ENCODE peak calls at places on chromosomes 16 and 17, in six cellular contexts. M is uterus, E is psoas muscle, Q is cardiac muscle cell, L is kidney, R is sigmoid colon. Z is an unnamed sample.
A peak's percentile ranks its signal among the peaks of the same experiment; 100 is the strongest.

GRCh38 chr16:9874233-9874632 is 308.0 kb downstream of the GRIN2A start:
- DNase-seq in R (no peak), M (no peak), E (no peak), Q (no peak), L (no peak), Z (no peak)

GRCh38 chr17:50575581-50576210 is 15.2 kb downstream of the CACNA1G start:
- DNase-seq in L (no peak), Q (no peak), M (no peak), R (no peak), E (no peak), Z (no peak)

GRCh38 chr17:1608676-1609075 is 20.0 kb downstream of the SLC43A2 start:
- DNase-seq in L (no peak), M (no peak), E (no peak), R (no peak), Q (no peak), Z (no peak)

GRCh38 chr17:78674156-78674555 is 97.0 kb upstream of the DNAH17 start:
- DNase-seq in L (no peak), E (no peak), Q (no peak), R (no peak), M (no peak), Z (no peak)

GRCh38 chr16:85829751-85830445 is 30.4 kb downstream of the COX4I1 start:
- DNase-seq in M (no peak), R (no peak), L (peak; percentile 46), Q (no peak), E (peak; percentile 28), Z (peak; percentile 35)

GRCh38 chr16:85570213-85570734 is 42.8 kb upstream of the GSE1 start:
- DNase-seq in E (no peak), L (no peak), M (no peak), Q (no peak), R (no peak), Z (no peak)

GRCh38 chr17:50944054-50944901 is 78.1 kb upstream of the TOB1 start:
- DNase-seq in R (peak; percentile 88), E (peak; percentile 88), L (peak; percentile 94), M (peak; percentile 68), Q (peak; percentile 91), Z (peak; percentile 88)

GRCh38 chr16:27414803-27415431 is 12.9 kb downstream of the IL21R start:
- DNase-seq in E (no peak), M (no peak), Q (no peak), L (no peak), R (no peak), Z (no peak)

GRCh38 chr17:51860934-51861561 is 297.5 kb downstream of the CA10 start:
- DNase-seq in R (no peak), E (no peak), M (no peak), L (no peak), Q (peak; percentile 76), Z (no peak)

GRCh38 chr17:35630530-35631148 is 43.5 kb downstream of the AP2B1 start:
- DNase-seq in Q (no peak), M (no peak), E (no peak), L (no peak), R (no peak), Z (no peak)

GRCh38 chr17:79053251-79053925 is 21.2 kb upstream of the ENGASE start:
- DNase-seq in E (no peak), Q (no peak), M (no peak), R (peak; percentile 46), L (peak; percentile 18), Z (no peak)

GRCh38 chr17:330993-331701 is 21.5 kb downstream of the RPH3AL start:
- DNase-seq in M (peak; percentile 62), Q (no peak), E (peak; percentile 67), L (peak; percentile 86), R (peak; percentile 87), Z (peak; percentile 73)

GRCh38 chr17:83199500-83200201 is 120.2 kb downstream of the METRNL start:
- DNase-seq in M (no peak), Q (no peak), R (peak; percentile 73), E (peak; percentile 52), L (peak; percentile 84), Z (peak; percentile 53)

GRCh38 chr17:45225051-45225700 is 3.5 kb downstream of the FMNL1 start:
- DNase-seq in M (no peak), L (no peak), Q (no peak), R (no peak), E (no peak), Z (no peak)

GRCh38 chr16:85847681-85848601 is 48.4 kb downstream of the COX4I1 start:
- DNase-seq in R (peak; percentile 48), M (no peak), E (no peak), L (peak; percentile 65), Q (no peak), Z (no peak)

GRCh38 chr17:39769974-39770587 is 32.3 kb downstream of the GRB7 start:
- DNase-seq in E (no peak), M (no peak), Q (no peak), R (no peak), L (no peak), Z (no peak)

GRCh38 chr16:67924140-67924906 is 7.3 kb downstream of the CTRL start:
- DNase-seq in R (no peak), M (no peak), L (no peak), Q (no peak), E (no peak), Z (no peak)

GRCh38 chr16:50680907-50681885 is at the start of gene SNX20:
- DNase-seq in Q (no peak), R (no peak), L (peak; percentile 75), E (no peak), M (no peak), Z (no peak)

GRCh38 chr17:59371426-59372099 is 40.1 kb downstream of the YPEL2 start:
- DNase-seq in R (peak; percentile 94), L (peak; percentile 82), Q (no peak), E (peak; percentile 79), M (peak; percentile 53), Z (no peak)

GRCh38 chr17:77449373-77449907 is 308.7 kb downstream of the SEC14L1 start:
- DNase-seq in E (no peak), Q (no peak), R (no peak), M (no peak), L (no peak), Z (no peak)

GRCh38 chr17:77451271-77451893 is 310.6 kb downstream of the SEC14L1 start:
- DNase-seq in M (peak; percentile 75), E (peak; percentile 67), L (peak; percentile 90), Q (peak; percentile 92), R (peak; percentile 89), Z (peak; percentile 79)

GRCh38 chr17:77449908-77450741 is 309.4 kb downstream of the SEC14L1 start:
- DNase-seq in M (peak; percentile 93), E (peak; percentile 73), Q (peak; percentile 59), R (peak; percentile 91), L (no peak), Z (peak; percentile 85)

GRCh38 chr17:77451894-77452852 is 311.4 kb downstream of the SEC14L1 start:
- DNase-seq in R (peak; percentile 94), L (no peak), M (peak; percentile 69), Q (peak; percentile 87), E (peak; percentile 67), Z (peak; percentile 71)

DNA sequence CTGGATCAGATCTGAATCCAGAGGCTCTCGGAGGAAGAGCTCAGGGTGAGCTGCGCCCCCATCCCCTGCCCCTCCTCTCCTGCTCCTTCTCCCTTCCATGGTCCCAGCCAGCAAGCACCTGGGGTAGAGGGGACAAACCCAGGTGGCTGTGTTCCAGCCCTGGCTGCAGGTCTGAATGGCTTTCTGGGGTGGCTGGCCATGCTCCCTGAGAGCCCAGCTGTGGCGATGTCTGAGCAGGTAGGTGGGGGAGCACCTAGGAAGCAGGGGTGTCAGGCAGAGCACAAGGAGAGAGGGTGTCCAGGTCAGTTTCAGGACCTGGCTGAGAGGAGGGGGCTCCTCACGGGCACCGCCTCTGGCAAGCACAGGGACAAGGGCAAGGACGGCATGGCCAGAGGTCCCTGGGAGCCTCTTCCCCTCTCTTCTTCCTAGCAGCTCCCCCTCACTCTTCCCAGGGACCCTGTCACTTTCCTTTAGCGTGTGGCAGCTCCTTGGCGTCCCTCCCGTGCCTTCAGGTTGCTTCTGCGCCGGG is 310.0 kb downstream of the SEC14L1 start:
- DNase-seq in L (no peak), R (no peak), M (no peak), Q (no peak), E (no peak), Z (no peak)
- H3K4me1 ChIP-seq in L (peaks cover 35% of the 10 kb centered on the region), R (peaks cover 88% of the 10 kb centered on the region), M (peaks cover 13% of the 10 kb centered on the region), Q (peaks cover 52% of the 10 kb centered on the region), E (peaks cover 40% of the 10 kb centered on the region), Z (peaks cover 96% of the 10 kb centered on the region)

GRCh38 chr16:64058685-64059084 is 1063.2 kb downstream of the CDH11 start:
- DNase-seq in M (no peak), L (no peak), E (no peak), Q (no peak), R (no peak), Z (no peak)
- TF ChIP-seq CTCF in M (no peak), L (no peak), E (no peak), Q (no peak), R (no peak), Z (no peak)

DNA sequence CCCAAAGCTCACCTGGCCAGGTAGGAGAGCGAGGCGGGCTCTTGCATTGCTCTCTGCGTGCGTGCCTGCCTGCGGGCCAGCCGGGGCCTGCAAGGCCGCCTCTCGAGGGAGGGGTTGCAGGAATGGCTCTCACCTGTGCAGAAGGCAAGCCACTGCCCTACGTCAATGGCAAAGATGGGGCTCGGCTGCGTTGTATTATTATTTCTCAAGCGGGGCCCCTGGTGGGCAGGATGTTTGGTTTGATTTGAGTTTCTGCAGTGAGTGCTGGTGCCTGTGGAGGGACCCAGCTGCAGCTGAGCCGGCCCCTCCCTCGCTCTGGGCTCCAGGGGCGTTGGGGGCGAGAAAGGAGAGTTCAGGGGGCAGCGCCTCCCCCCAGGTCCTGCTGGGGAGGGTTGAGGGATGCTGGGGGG is 338.6 kb downstream of the SEC14L1 start:
- DNase-seq in R (no peak), M (no peak), Q (no peak), E (no peak), L (peak; percentile 62), Z (no peak)
- H3K4me1 ChIP-seq in R (peaks cover 97% of the 10 kb centered on the region), M (peaks cover 23% of the 10 kb centered on the region), Q (peaks cover 67% of the 10 kb centered on the region), E (peaks cover 33% of the 10 kb centered on the region), L (peaks cover 6% of the 10 kb centered on the region), Z (peaks cover 11% of the 10 kb centered on the region)

DNA sequence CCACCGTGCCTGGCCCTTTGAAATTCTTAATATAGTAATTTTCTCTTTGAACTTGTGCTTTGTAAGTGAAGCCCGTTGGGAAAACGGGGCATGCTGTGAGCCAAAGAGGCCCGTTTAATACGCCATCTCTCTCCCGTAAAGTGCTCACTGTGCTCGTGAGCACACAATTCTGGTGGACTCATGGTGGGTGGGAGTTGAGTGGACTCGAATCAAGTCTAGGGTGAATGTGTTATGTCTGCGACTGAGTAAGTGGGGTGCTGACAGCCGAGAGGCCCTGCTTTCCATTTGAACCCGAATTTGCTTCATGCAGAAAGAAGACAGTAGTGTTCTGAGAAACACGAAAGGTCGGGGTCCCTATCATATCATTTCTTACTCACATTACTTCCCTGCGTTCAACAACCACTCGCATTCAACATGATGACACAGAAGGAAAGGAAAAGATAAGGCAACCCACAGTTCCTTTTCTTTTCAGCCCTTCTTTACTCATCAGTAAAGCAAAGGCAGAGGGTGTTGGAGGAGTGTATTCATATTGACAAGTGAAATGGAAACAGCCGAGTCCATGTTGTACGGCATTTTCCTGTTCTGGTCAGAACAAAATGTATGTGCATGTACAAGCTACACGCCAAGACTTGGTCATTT is 4.8 kb upstream of the ATP2A3 start:
- DNase-seq in M (no peak), E (no peak), L (no peak), R (no peak), Q (no peak), Z (no peak)
- TF ChIP-seq CTCF in M (no peak), E (no peak), L (no peak), R (no peak), Q (no peak), Z (no peak)

Z was measured in heart right ventricle.